ENCODE peak calls at places on chromosomes 16 and 17, in four cellular contexts. One of them, this sample, is unnamed.

GRCh38 chr17:76958974-76959373 is 90.8 kb downstream of the MGAT5B start:
- DNase-seq in HepG2: no peak
- DNase-seq in A549: no peak
- DNase-seq in WTC11: no peak
- DNase-seq in this sample: no peak

GRCh38 chr16:54928016-54928356 is 2.7 kb upstream of the IRX5 start:
- DNase-seq in HepG2: no peak
- DNase-seq in A549: no peak
- DNase-seq in WTC11: no peak
- DNase-seq in this sample: no peak

GRCh38 chr16:50414152-50414551 is 45.4 kb upstream of the BRD7 start:
- DNase-seq in HepG2: no peak
- DNase-seq in A549: no peak
- DNase-seq in WTC11: no peak
- DNase-seq in this sample: no peak

GRCh38 chr16:48318630-48319029 is 66.6 kb downstream of the SIAH1 start:
- DNase-seq in HepG2: no peak
- DNase-seq in A549: no peak
- DNase-seq in WTC11: peak
- DNase-seq in this sample: peak

GRCh38 chr16:1991588-1992474 is 2.1 kb downstream of the SYNGR3 start:
- DNase-seq in HepG2: no peak
- DNase-seq in A549: peak
- DNase-seq in WTC11: peak
- DNase-seq in this sample: peak

GRCh38 chr16:68433316-68433715 is 15.0 kb downstream of the SMPD3 start:
- DNase-seq in HepG2: no peak
- DNase-seq in A549: no peak
- DNase-seq in WTC11: no peak
- DNase-seq in this sample: no peak

GRCh38 chr17:82678265-82678891 is 20.1 kb downstream of the RAB40B start:
- DNase-seq in HepG2: no peak
- DNase-seq in A549: no peak
- DNase-seq in WTC11: no peak
- DNase-seq in this sample: no peak

GRCh38 chr16:2044541-2044940 is 3.1 kb downstream of the NTHL1 start:
- DNase-seq in HepG2: no peak
- DNase-seq in A549: no peak
- DNase-seq in WTC11: no peak
- DNase-seq in this sample: no peak

GRCh38 chr17:44928950-44929720 is 13.8 kb upstream of the GFAP start:
- DNase-seq in HepG2: no peak
- DNase-seq in A549: no peak
- DNase-seq in WTC11: no peak
- DNase-seq in this sample: no peak

GRCh38 chr16:87308826-87309225 is 8.4 kb downstream of the C16orf95 start:
- DNase-seq in HepG2: no peak
- DNase-seq in A549: no peak
- DNase-seq in WTC11: no peak
- DNase-seq in this sample: no peak

GRCh38 chr17:14791221-14791620 is 473.9 kb downstream of the PMP22 start:
- DNase-seq in HepG2: no peak
- DNase-seq in A549: no peak
- DNase-seq in WTC11: no peak
- DNase-seq in this sample: no peak

GRCh38 chr16:27366687-27367462 is 35.1 kb upstream of the IL21R start:
- DNase-seq in HepG2: no peak
- DNase-seq in A549: no peak
- DNase-seq in WTC11: no peak
- DNase-seq in this sample: no peak

GRCh38 chr16:25093208-25094061 is 18.1 kb upstream of the LCMT1 start:
- DNase-seq in HepG2: no peak
- DNase-seq in A549: no peak
- DNase-seq in WTC11: no peak
- DNase-seq in this sample: no peak

GRCh38 chr16:79826732-79827514 is 226.4 kb upstream of the MAF start:
- DNase-seq in HepG2: no peak
- DNase-seq in A549: no peak
- DNase-seq in WTC11: no peak
- DNase-seq in this sample: no peak

GRCh38 chr16:49620158-49620867 is 235.6 kb downstream of the ZNF423 start:
- DNase-seq in HepG2: peak
- DNase-seq in A549: peak
- DNase-seq in WTC11: no peak
- DNase-seq in this sample: no peak

GRCh38 chr16:66247516-66248089 is 118.9 kb upstream of the CDH5 start:
- DNase-seq in HepG2: no peak
- DNase-seq in A549: no peak
- DNase-seq in WTC11: no peak
- DNase-seq in this sample: no peak

GRCh38 chr16:55506083-55506482 is 2.8 kb upstream of the LPCAT2 start:
- DNase-seq in HepG2: peak
- DNase-seq in A549: no peak
- DNase-seq in WTC11: no peak
- DNase-seq in this sample: no peak

GRCh38 chr17:14299261-14300093 is 1.4 kb upstream of the HS3ST3B1 start:
- DNase-seq in HepG2: peak
- DNase-seq in A549: peak
- DNase-seq in WTC11: peak
- DNase-seq in this sample: no peak

GRCh38 chr17:15659236-15659635 is 24.9 kb downstream of the TRIM16 start:
- DNase-seq in HepG2: no peak
- DNase-seq in A549: no peak
- DNase-seq in WTC11: no peak
- DNase-seq in this sample: no peak

GRCh38 chr16:23509441-23509754 is 896 bp downstream of the GGA2 start:
- DNase-seq in HepG2: no peak
- DNase-seq in A549: no peak
- DNase-seq in WTC11: no peak
- DNase-seq in this sample: no peak

GRCh38 chr16:23508589-23509440 is 1.5 kb downstream of the GGA2 start:
- DNase-seq in HepG2: no peak
- DNase-seq in A549: no peak
- DNase-seq in WTC11: peak
- DNase-seq in this sample: no peak

GRCh38 chr16:23511731-23512130 is 1.4 kb upstream of the GGA2 start:
- DNase-seq in HepG2: no peak
- DNase-seq in A549: no peak
- DNase-seq in WTC11: no peak
- DNase-seq in this sample: no peak

GRCh38 chr16:23509763-23510153 is 536 bp downstream of the GGA2 start:
- DNase-seq in HepG2: no peak
- DNase-seq in A549: no peak
- DNase-seq in WTC11: peak
- DNase-seq in this sample: peak

DNA sequence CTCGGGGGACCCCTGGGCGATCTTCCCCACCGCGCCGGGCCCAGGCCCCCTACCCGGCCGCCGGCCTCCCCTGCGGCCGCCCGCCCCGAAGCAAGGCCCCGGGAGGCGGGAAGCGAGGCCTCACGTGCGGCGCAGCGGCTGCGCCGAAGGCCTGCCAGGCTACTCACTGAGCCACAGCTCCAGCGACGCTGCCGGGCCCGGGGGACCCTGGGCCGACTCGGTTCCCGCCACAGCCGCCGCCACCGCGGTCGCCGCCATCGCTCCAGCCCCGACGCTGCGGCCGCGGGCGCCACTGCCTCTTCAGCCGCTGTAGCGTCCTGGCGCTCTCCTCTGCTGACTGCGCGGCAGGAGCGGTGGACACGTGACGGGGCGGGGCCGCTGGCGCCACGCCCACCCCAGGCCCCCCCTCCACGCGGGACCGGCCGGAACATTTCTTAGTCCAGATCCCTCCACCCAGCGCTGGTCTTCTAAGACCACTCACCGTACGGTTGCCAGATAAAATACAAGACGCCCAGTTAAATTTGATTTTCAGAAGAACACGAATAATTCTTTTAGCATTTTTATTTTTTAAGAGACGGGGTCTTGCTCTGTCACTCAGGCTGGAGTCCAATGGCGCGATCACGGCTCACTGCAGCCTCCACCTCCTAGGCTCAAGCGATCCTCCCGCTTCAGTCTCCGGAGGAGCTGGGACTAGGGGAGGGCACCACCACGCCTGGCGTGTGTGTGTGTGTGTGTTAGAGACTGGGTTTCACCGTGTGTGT is at the start of gene GGA2:
- DNase-seq in HepG2: peak
- DNase-seq in A549: peak
- DNase-seq in WTC11: peak
- DNase-seq in this sample: no peak
- TF ChIP-seq MAX in HepG2: peak
- TF ChIP-seq MAX in A549: peak
- TF ChIP-seq MAX in WTC11: peak
- TF ChIP-seq MAX in this sample: peak

GRCh38 chr17:69428252-69428980 is 13.9 kb downstream of the MAP2K6 start:
- DNase-seq in HepG2: no peak
- DNase-seq in A549: no peak
- DNase-seq in WTC11: no peak
- DNase-seq in this sample: no peak

GRCh38 chr17:69427486-69428197 is 13.1 kb downstream of the MAP2K6 start:
- DNase-seq in HepG2: no peak
- DNase-seq in A549: no peak
- DNase-seq in WTC11: no peak
- DNase-seq in this sample: no peak

GRCh38 chr17:69424287-69425041 is 10.0 kb downstream of the MAP2K6 start:
- DNase-seq in HepG2: no peak
- DNase-seq in A549: no peak
- DNase-seq in WTC11: no peak
- DNase-seq in this sample: no peak

GRCh38 chr17:69423450-69423849 is 9.0 kb downstream of the MAP2K6 start:
- DNase-seq in HepG2: no peak
- DNase-seq in A549: no peak
- DNase-seq in WTC11: no peak
- DNase-seq in this sample: no peak

DNA sequence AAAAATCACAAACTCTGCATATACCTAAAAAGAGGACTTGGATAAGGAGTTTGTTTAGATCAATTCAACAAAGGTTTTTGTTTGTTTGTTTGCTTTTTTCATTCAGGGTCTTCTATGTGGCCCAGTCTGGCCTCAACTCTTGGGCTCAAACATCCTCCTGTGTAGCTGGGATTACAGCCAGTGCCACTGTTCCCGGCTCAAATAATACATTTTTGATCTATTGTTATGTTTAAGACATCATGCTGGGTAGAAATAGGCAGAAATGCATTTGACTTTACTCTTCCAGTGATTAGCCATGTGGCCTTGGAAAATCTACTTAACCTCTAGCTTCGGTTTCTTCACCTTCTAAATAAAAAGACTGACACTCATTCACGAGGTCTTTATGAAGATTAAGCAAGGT is 11.5 kb downstream of the MAP2K6 start:
- DNase-seq in HepG2: no peak
- DNase-seq in A549: no peak
- DNase-seq in WTC11: no peak
- DNase-seq in this sample: no peak
- TF ChIP-seq MAX in HepG2: no peak
- TF ChIP-seq MAX in A549: no peak
- TF ChIP-seq MAX in WTC11: no peak
- TF ChIP-seq MAX in this sample: no peak

GRCh38 chr17:13074026-13074425 is 56.2 kb upstream of the ELAC2 start:
- DNase-seq in HepG2: no peak
- DNase-seq in A549: no peak
- DNase-seq in WTC11: no peak
- DNase-seq in this sample: no peak
- TF ChIP-seq MAX in HepG2: no peak
- TF ChIP-seq MAX in A549: no peak
- TF ChIP-seq MAX in WTC11: no peak
- TF ChIP-seq MAX in this sample: no peak

DNA sequence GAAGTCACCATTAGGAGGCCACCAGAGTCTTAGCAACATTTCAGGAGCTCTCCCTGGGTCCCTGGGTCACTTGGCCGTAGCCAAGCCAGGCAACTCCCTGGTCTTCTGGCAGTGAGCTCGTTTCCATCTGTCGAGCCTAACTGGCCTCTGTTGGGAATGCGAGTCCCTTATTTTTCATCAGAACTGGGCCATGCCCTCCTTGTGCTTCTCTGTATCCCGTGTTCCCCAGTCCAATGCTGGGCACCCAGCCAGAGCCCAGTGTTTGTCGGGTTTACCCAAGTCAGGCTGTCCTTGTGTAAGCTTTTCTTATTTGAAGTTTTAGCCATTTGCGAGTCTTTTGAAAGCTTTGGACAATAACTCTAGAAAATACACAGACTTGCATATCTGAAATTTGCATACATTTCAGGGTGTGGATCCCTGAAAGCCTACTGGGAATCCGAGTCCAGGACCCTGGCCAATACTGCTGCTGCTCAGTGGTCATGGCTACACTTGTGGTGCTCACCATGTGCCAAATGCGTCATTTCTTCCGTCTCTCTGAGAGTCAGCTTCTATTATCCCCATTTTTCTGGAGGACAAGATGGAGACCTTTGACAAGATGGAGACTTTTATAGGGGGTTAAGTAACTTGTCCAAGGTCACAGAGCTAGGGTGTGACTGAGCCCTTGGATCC is 81.6 kb upstream of the LGALS9 start:
- DNase-seq in HepG2: no peak
- DNase-seq in A549: no peak
- DNase-seq in WTC11: no peak
- DNase-seq in this sample: no peak
- TF ChIP-seq MAX in HepG2: no peak
- TF ChIP-seq MAX in A549: no peak
- TF ChIP-seq MAX in WTC11: no peak
- TF ChIP-seq MAX in this sample: no peak

DNA sequence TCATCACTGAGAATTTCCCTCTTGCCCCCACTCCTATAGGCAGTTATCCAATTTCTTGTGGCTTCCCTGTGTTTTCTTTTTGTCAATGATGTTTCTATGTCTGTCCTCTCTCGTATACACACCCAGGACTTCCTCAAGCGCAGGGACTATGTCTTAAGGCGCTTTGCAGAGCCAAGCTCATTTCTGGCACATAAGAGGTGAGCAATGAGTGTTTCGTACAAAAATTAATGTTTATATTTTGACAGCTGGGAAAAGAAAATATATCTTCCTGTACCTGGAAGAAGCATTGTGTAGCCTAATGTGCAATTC is 966 bp downstream of the DDX42 start:
- DNase-seq in HepG2: no peak
- DNase-seq in A549: no peak
- DNase-seq in WTC11: no peak
- DNase-seq in this sample: no peak
- TF ChIP-seq MAX in HepG2: no peak
- TF ChIP-seq MAX in A549: no peak
- TF ChIP-seq MAX in WTC11: no peak
- TF ChIP-seq MAX in this sample: no peak

DNA sequence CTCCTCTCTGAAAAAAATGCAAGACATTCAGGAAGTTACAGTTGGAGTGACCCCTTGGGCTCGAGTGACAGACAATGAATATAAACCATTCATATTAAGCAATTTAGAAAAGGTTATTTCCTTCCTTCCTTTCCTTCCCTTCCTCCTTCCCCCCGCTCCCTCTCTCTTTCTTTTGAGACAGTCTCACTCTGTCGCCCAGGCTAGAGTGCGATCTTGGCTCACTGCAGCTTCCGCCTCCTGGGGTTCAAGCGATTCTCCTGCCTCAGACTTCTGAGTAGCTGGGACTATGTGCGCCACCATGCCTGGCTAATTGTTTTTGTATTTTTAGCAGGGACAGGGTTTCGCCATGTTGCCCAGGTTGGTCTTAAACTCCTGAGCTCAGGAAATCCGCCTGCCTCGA is 13.2 kb downstream of the PSMD12 start:
- DNase-seq in HepG2: no peak
- DNase-seq in A549: no peak
- DNase-seq in WTC11: no peak
- DNase-seq in this sample: no peak
- TF ChIP-seq MAX in HepG2: no peak
- TF ChIP-seq MAX in A549: no peak
- TF ChIP-seq MAX in WTC11: no peak
- TF ChIP-seq MAX in this sample: no peak